ENCODE peak calls at places on chromosome 15, in six cellular contexts. K, I, Z, X, D and O are unnamed samples.

GRCh38 chr15:101108458-101108775 is 143.4 kb downstream of the CHSY1 start:
- DNase-seq in Z (no peak), K (no peak), I (no peak), D (peak; percentile 38), X (no peak), O (no peak)

GRCh38 chr15:39154136-39154770 is 426.6 kb upstream of the THBS1 start:
- DNase-seq in I (no peak), Z (no peak), X (no peak), K (no peak), D (no peak), O (no peak)

GRCh38 chr15:52115598-52116427 is 3.2 kb upstream of the BCL2L10 start:
- DNase-seq in K (no peak), Z (no peak), I (no peak), D (no peak), X (peak; percentile 10), O (no peak)

GRCh38 chr15:42919794-42920280 is 741 bp downstream of the TTBK2 start:
- DNase-seq in Z (no peak), X (peak; percentile 25), K (peak; percentile 41), D (no peak), I (no peak), O (peak; percentile 66)

GRCh38 chr15:76684002-76684401 is 221.1 kb downstream of the SCAPER start:
- DNase-seq in X (no peak), D (no peak), Z (no peak), K (no peak), I (no peak), O (no peak)

GRCh38 chr15:66634540-66634939 is 67.5 kb upstream of the SMAD6 start:
- DNase-seq in K (no peak), D (peak; percentile 60), Z (no peak), X (no peak), I (no peak), O (no peak)

GRCh38 chr15:31390029-31390428 is 63.4 kb downstream of the KLF13 start:
- DNase-seq in I (no peak), X (no peak), D (no peak), K (no peak), Z (no peak), O (no peak)

GRCh38 chr15:22888120-22888859 is 49.8 kb downstream of the NIPA2 start:
- DNase-seq in D (no peak), I (no peak), Z (no peak), K (peak; percentile 98), X (peak; percentile 99), O (no peak)

GRCh38 chr15:34039506-34040123 is 611 bp upstream of the AVEN start:
- DNase-seq in K (peak; percentile 36), I (no peak), D (no peak), Z (no peak), X (peak; percentile 45), O (no peak)

GRCh38 chr15:77225641-77226040 is 154.7 kb upstream of the TSPAN3 start:
- DNase-seq in I (no peak), X (peak; percentile 55), Z (no peak), K (peak; percentile 36), D (no peak), O (no peak)

DNA sequence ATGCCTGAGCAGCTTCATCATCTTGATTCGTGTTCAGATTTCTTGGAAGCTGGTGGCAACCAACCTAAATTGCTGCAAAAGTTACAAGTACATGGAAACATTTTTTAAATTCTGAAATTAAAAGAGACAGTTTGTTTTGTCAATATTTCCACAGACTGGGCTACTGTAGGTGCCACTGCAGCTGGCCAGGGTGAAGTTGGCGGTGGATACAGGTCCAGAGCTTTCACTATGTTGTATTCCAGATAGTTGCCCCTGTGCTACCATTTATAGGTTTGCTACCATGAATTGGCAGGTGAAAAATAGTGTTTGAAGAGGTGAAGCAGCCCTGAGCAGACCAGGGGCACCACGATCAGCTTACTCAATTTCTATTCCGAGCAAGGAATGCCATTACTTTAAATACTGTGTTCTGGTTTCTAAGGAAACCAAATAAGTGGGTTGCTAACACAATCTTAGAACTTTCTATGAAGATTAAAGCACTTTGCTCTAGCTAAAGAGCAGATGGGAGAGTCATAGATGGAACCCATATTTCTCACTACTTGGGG is 21.2 kb upstream of the SHC4 start:
- DNase-seq in Z (no peak), X (peak; percentile 19), K (no peak), I (no peak), D (no peak), O (no peak)
- H3K4me3 ChIP-seq in Z (no peak overlapping the region), X (no peak overlapping the region), K (no peak overlapping the region), I (no peak overlapping the region), D (no peak overlapping the region), O (no peak overlapping the region)

GRCh38 chr15:73677146-73677607 is 7.0 kb upstream of the CD276 start:
- DNase-seq in D (peak; percentile 91), Z (no peak), K (peak; percentile 84), X (peak; percentile 70), I (peak; percentile 84), O (peak; percentile 85)
- TF ChIP-seq CTCF in D (peak; percentile 85), Z (peak; percentile 84), K (peak; percentile 93), X (peak; percentile 75), I (peak; percentile 90), O (peak; percentile 86)

DNA sequence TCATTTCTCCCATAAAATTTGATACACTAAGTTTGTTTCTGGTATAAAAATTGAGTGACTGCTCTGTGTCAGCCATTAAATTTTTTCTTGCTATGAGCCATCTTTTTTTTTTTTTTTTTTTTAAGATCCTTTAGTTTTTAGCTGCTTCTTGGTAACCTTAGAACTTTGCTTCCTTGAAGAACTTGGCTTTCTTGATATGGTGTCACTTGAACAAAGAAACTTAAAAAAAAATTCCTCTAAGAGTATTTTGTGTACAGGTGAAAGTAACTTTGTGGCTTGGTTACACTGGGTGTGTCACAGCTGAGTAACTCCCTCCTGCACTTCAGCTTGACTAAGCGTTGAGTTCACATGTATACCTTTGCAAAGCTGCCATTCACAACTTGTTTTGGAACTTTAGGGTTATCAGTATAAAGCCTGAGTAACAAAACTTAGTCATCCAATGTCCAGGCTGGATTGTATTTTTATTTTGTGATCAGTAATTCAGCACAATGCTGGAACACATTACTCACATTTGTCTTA is 6.5 kb downstream of the CHD2 start:
- DNase-seq in X (peak; percentile 74), D (no peak), K (no peak), I (no peak), Z (no peak), O (no peak)
- H3K4me3 ChIP-seq in X (no peak overlapping the region), D (peak overlapping the region; percentile 84), K (peak overlapping the region; percentile 6), I (peak overlapping the region; percentile 56), Z (no peak overlapping the region), O (no peak overlapping the region)

DNA sequence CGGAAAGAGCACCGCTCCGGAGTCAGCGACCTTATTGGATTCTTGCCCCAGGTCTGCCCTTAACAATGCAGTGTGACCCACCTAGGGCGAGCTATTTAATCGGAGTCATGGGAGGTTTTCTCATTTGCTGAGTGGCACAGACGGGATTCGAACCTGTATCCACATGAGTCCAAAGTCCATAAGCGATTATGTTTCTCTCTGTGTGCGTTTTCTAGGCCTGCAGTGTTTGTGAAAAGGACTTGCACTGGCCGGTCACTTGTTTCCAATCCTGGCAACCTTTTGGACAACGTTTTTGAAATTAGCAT is 686 bp upstream of the HDGFL3 start:
- DNase-seq in X (no peak), D (no peak), Z (no peak), K (peak; percentile 24), I (no peak), O (no peak)
- TF ChIP-seq CTCF in X (no peak), D (no peak), Z (no peak), K (no peak), I (no peak), O (no peak)

GRCh38 chr15:65632780-65633384 is 11.1 kb downstream of the SLC24A1 start:
- DNase-seq in Z (no peak), I (no peak), K (no peak), X (peak; percentile 45), D (no peak), O (no peak)
- H3K4me3 ChIP-seq in Z (no peak overlapping the region), I (no peak overlapping the region), K (no peak overlapping the region), X (no peak overlapping the region), D (no peak overlapping the region), O (no peak overlapping the region)

GRCh38 chr15:82792068-82792467 is 13.8 kb downstream of the FSD2 start:
- DNase-seq in K (no peak), X (no peak), I (no peak), Z (no peak), D (no peak), O (no peak)
- TF ChIP-seq CTCF in K (no peak), X (no peak), I (no peak), Z (no peak), D (no peak), O (no peak)